ENCODE peak calls at places on chromosomes 1 and 21, in ten cellular contexts. L is prostate gland, Q is AG04450, Z is heart left ventricle, D is aorta, J is cardiac muscle cell, W is BJ, K is heart right ventricle, Y is lung, F is esophagus muscularis mucosa. R is an unnamed sample. For H3K27me3, the result is how much of the 10 kb centered on the place peaks cover.

GRCh38 chr1:169240449-169241242 is 127.0 kb downstream of the NME7 start:
- DNase-seq in Y (no peak), Z (no peak), J (no peak), L (no peak), D (no peak), K (no peak), W (no peak), F (no peak), Q (no peak), R (no peak)

GRCh38 chr1:211281322-211282022 is 22.3 kb downstream of the RCOR3 start:
- DNase-seq in L (no peak), D (no peak), Y (no peak), K (no peak), Z (no peak), J (no peak), F (no peak), W (no peak), Q (no peak), R (no peak)

GRCh38 chr1:228490120-228491078 is 3.2 kb downstream of the RNF187 start:
- DNase-seq in D (no peak), L (peak), Q (no peak), J (no peak), F (no peak), Y (no peak), W (peak), K (peak), Z (peak), R (no peak)

GRCh38 chr1:25893072-25893604 is 13.1 kb downstream of the STMN1 start:
- DNase-seq in F (no peak), Z (no peak), D (no peak), J (no peak), Q (no peak), L (no peak), W (no peak), K (no peak), Y (no peak), R (no peak)

GRCh38 chr21:29007801-29008200 is 11.3 kb downstream of the RWDD2B start:
- DNase-seq in Z (no peak), W (no peak), Y (no peak), K (no peak), D (no peak), L (no peak), J (no peak), Q (no peak), F (no peak), R (no peak)

GRCh38 chr1:91755176-91755575 is 130.8 kb downstream of the TGFBR3 start:
- DNase-seq in Y (no peak), Z (no peak), J (no peak), F (no peak), W (peak), Q (no peak), K (peak), L (no peak), D (no peak), R (no peak)

GRCh38 chr1:229689273-229689672 is 63.2 kb downstream of the URB2 start:
- DNase-seq in J (no peak), K (no peak), L (no peak), Y (peak), F (no peak), D (no peak), Z (no peak), Q (no peak), W (no peak), R (no peak)

GRCh38 chr1:116375165-116375883 is 2.3 kb downstream of the ATP1A1 start:
- DNase-seq in K (no peak), L (no peak), W (no peak), D (no peak), Y (no peak), Z (no peak), Q (no peak), J (no peak), F (no peak), R (peak)

GRCh38 chr1:229984310-229984991 is 82.6 kb upstream of the GALNT2 start:
- DNase-seq in W (no peak), Y (no peak), D (no peak), L (no peak), K (no peak), Q (no peak), Z (no peak), J (no peak), F (peak), R (no peak)

GRCh38 chr1:179591592-179592580 is at the start of gene TDRD5:
- DNase-seq in K (no peak), L (no peak), F (no peak), Y (no peak), J (peak), D (no peak), Q (no peak), W (no peak), Z (no peak), R (peak)

GRCh38 chr1:223212441-223212840 is 69.4 kb upstream of the TLR5 start:
- DNase-seq in F (no peak), J (no peak), Y (no peak), Q (no peak), D (no peak), L (no peak), W (no peak), K (no peak), Z (no peak), R (no peak)

GRCh38 chr1:83860506-83861221 is 138.3 kb downstream of the TTLL7 start:
- DNase-seq in L (peak), D (peak), J (peak), Q (no peak), K (peak), W (no peak), Z (peak), Y (peak), F (no peak), R (peak)

GRCh38 chr1:102776074-102776473 is 332.2 kb downstream of the COL11A1 start:
- DNase-seq in D (no peak), L (no peak), Z (no peak), W (no peak), Y (no peak), K (no peak), F (no peak), J (peak), Q (no peak), R (no peak)

GRCh38 chr1:167808104-167808503 is 86.3 kb downstream of the MPZL1 start:
- DNase-seq in Q (no peak), F (no peak), Z (no peak), J (no peak), K (no peak), Y (no peak), D (no peak), W (no peak), L (no peak), R (no peak)

GRCh38 chr1:31736675-31737074 is 27.5 kb downstream of the ADGRB2 start:
- DNase-seq in Z (no peak), D (no peak), F (no peak), K (no peak), L (peak), J (no peak), Q (no peak), Y (no peak), W (no peak), R (peak)

GRCh38 chr1:157147037-157147436 is 8.8 kb upstream of the ETV3 start:
- DNase-seq in D (no peak), Y (no peak), J (no peak), Q (no peak), W (no peak), L (no peak), F (no peak), K (no peak), Z (no peak), R (no peak)

GRCh38 chr1:218344814-218345672 is at the start of gene TGFB2:
- DNase-seq in W (peak), K (peak), F (no peak), J (peak), Q (no peak), Z (peak), Y (no peak), D (peak), L (peak), R (peak)

DNA sequence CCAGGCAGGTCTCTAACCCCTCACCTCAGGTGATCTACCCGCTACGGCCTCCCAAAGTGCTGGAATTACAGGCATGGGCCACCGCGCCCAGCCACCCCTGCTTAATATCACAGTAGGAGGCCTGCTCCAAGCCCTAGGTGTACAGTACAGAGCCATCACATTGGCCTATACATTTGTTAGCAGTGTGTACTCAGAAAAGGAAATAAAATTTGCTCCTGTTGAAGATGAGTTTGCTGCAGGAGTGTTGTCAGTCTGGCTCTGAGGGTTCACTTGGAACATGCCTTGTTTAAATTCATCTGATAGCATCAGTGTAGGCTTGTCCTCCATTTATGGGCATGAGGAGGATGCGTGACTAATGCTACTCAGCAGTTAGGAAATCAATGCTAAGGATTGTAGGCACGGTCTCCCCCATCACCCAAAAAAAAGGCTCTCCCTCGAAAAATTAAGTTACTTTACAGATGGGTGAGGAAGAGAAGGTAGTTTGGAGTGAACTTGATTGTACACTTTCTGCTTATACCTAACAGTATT is 4.6 kb upstream of the ENAH start:
- DNase-seq in Q (peak), F (no peak), W (peak), L (peak), D (no peak), J (no peak), Z (no peak), K (no peak), Y (no peak), R (no peak)
- H3K4me3 ChIP-seq in Q (no peak), F (no peak), W (no peak), L (no peak), D (no peak), J (no peak), Z (no peak), K (no peak), Y (no peak), R (no peak)

GRCh38 chr1:47445823-47446567 is 8.2 kb downstream of the FOXD2 start:
- DNase-seq in K (no peak), Y (no peak), Z (no peak), L (no peak), J (no peak), D (no peak), F (no peak), W (no peak), Q (no peak), R (peak)

GRCh38 chr1:47450606-47451005 is 12.8 kb downstream of the FOXD2 start:
- DNase-seq in Z (no peak), K (no peak), W (no peak), D (no peak), Y (no peak), L (no peak), J (no peak), F (no peak), Q (no peak), R (no peak)

GRCh38 chr1:47449702-47450552 is 12.1 kb downstream of the FOXD2 start:
- DNase-seq in L (peak), K (no peak), W (no peak), D (no peak), F (no peak), Z (peak), J (peak), Q (no peak), Y (peak), R (peak)

GRCh38 chr1:47452426-47452825 is 14.6 kb downstream of the FOXD2 start:
- DNase-seq in K (no peak), D (no peak), L (no peak), F (no peak), Y (no peak), Q (no peak), W (no peak), Z (no peak), J (no peak), R (no peak)

GRCh38 chr1:47448462-47449233 is 10.8 kb downstream of the FOXD2 start:
- DNase-seq in Z (no peak), L (no peak), Q (no peak), F (no peak), K (no peak), Y (no peak), W (no peak), J (no peak), D (peak), R (no peak)
- H3K27me3 ChIP-seq in Z (half or more), L (under half), Q (half or more), F (half or more), K (half or more), Y (under half), W (under half), J (half or more), D (under half), R (under half)

GRCh38 chr21:45979141-45979631 is 2.4 kb upstream of the COL6A1 start:
- DNase-seq in J (no peak), D (peak), Q (no peak), K (no peak), F (no peak), L (no peak), W (no peak), Z (peak), Y (no peak), R (no peak)

GRCh38 chr21:45981154-45981606 is 390 bp upstream of the COL6A1 start:
- DNase-seq in J (peak), Y (peak), K (peak), D (peak), Q (peak), W (peak), Z (peak), F (peak), L (peak), R (peak)

GRCh38 chr21:45980697-45981096 is 873 bp upstream of the COL6A1 start:
- DNase-seq in Q (no peak), W (no peak), J (no peak), K (no peak), L (no peak), Y (no peak), D (no peak), F (no peak), Z (no peak), R (no peak)

GRCh38 chr21:45979651-45980050 is 1.9 kb upstream of the COL6A1 start:
- DNase-seq in W (no peak), L (no peak), Z (no peak), K (no peak), J (no peak), D (no peak), Y (no peak), F (no peak), Q (no peak), R (no peak)

DNA sequence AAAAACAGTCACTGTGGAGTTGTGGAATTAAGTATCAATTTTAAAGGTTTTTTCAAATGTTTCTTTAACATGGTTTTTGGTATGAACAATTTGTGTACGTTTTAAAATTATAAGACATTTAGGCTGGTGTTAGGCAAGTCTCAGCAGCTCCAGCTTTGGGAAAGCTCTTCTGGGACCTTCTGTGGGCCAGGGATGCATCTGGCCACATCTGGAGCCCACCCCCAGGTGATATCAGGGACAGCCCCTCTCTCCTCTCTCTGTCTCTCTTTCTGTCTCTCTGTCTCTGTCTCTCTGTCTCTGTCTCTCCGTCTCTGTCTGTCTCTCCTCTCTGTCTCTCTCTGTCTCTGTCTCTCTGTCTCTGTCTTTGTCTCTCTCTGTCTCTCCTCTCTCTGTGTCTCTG is 1.3 kb upstream of the COL6A1 start:
- DNase-seq in W (no peak), J (no peak), F (no peak), D (no peak), Y (no peak), L (no peak), K (no peak), Z (peak), Q (no peak), R (no peak)
- H3K4me3 ChIP-seq in W (no peak), J (no peak), F (peak), D (no peak), Y (no peak), L (no peak), K (no peak), Z (no peak), Q (no peak), R (no peak)

GRCh38 chr1:1182491-1183220 is 9.0 kb downstream of the TTLL10 start:
- DNase-seq in D (peak), F (no peak), Z (no peak), K (no peak), Q (no peak), L (no peak), J (no peak), W (no peak), Y (no peak), R (no peak)
- H3K27me3 ChIP-seq in D (under half), F (under half), Z (under half), K (under half), Q (under half), L (under half), J (under half), W (under half), Y (under half), R (under half)

GRCh38 chr1:115021145-115021544 is 8.5 kb upstream of the TSHB start:
- DNase-seq in L (no peak), Z (no peak), W (no peak), Y (no peak), J (no peak), F (no peak), D (no peak), Q (no peak), K (no peak), R (no peak)
- H3K4me3 ChIP-seq in L (no peak), Z (no peak), W (no peak), Y (no peak), J (no peak), F (no peak), D (no peak), Q (no peak), K (no peak), R (no peak)

GRCh38 chr21:36732761-36733160 is 33.8 kb downstream of the SIM2 start:
- DNase-seq in Y (no peak), Z (no peak), L (no peak), F (no peak), J (no peak), W (no peak), K (no peak), D (peak), Q (no peak), R (no peak)

GRCh38 chr21:36729301-36729970 is 30.5 kb downstream of the SIM2 start:
- DNase-seq in W (no peak), D (peak), Z (no peak), Y (no peak), K (no peak), L (no peak), J (no peak), F (no peak), Q (no peak), R (no peak)

GRCh38 chr21:36728371-36729111 is 29.6 kb downstream of the SIM2 start:
- DNase-seq in J (no peak), K (no peak), Z (no peak), D (peak), L (no peak), Q (no peak), F (no peak), Y (no peak), W (no peak), R (no peak)

GRCh38 chr21:36732217-36732616 is 33.3 kb downstream of the SIM2 start:
- DNase-seq in L (no peak), W (no peak), D (peak), Z (peak), F (no peak), Y (no peak), K (no peak), Q (no peak), J (no peak), R (no peak)

DNA sequence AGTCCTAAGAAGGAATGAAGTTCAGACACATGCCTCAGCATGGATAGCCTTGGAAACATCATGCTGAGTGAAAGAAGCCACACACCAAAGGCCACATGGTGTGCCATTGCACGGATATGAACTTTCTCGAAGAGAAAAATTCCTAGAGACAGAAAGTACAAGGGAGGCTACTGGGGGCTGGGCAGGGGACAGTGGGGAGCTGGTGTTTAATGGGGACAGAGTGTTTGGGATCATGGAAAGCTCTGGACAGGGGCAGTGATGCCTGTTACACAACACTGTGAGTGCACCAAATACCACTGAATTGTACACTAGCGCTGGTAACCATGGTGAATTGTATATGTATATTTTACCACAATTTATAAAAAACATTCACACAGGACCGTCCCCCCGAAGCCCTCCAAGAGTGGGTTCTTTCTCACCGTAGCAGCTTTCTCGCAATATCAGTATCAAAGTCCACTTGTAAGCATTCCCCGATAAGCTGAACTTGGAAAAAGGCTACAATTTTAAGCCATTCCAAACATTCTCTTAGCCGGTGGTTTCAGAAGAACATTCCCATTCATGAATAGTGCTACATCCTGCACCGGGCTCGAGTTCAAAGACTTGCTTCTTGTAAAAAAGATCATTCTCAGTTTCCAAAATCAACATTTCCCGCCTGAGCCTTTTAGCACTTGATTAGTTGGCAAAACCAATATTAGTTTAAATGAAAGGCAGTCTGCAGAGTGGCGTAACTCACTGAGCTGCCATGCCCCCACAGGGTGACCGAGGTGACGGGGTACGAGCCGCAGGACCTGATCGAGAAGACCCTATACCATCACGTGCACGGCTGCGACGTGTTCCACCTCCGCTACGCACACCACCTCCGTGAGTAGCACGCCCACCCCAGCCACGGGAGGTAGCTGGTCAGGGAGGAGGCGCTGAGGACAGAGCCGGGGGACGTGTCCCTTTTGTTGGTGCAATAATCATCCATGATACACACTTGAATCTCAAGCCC is 31.7 kb downstream of the SIM2 start:
- DNase-seq in Z (no peak), W (no peak), J (no peak), Q (no peak), L (peak), Y (no peak), F (no peak), K (no peak), D (peak), R (no peak)
- H3K27me3 ChIP-seq in Z (under half), W (under half), J (under half), Q (half or more), L (under half), Y (under half), F (under half), K (half or more), D (under half), R (under half)

GRCh38 chr21:40140675-40141074 is 273.4 kb downstream of the PCP4 start:
- DNase-seq in Y (no peak), J (no peak), Z (no peak), F (no peak), L (no peak), K (no peak), W (no peak), D (no peak), Q (no peak), R (no peak)

GRCh38 chr21:40134731-40135492 is 267.7 kb downstream of the PCP4 start:
- DNase-seq in K (no peak), J (no peak), W (no peak), Z (no peak), L (no peak), Q (no peak), Y (no peak), D (no peak), F (no peak), R (no peak)

GRCh38 chr21:40141621-40142020 is 274.4 kb downstream of the PCP4 start:
- DNase-seq in D (no peak), J (no peak), W (no peak), K (no peak), Z (no peak), F (no peak), Y (no peak), L (no peak), Q (no peak), R (no peak)

GRCh38 chr21:40139636-40140035 is 272.4 kb downstream of the PCP4 start:
- DNase-seq in Q (no peak), Y (no peak), F (no peak), L (no peak), W (no peak), J (no peak), K (no peak), D (no peak), Z (no peak), R (no peak)

GRCh38 chr21:40136571-40136970 is 269.3 kb downstream of the PCP4 start:
- DNase-seq in Y (no peak), J (no peak), Q (no peak), K (no peak), D (no peak), Z (no peak), L (no peak), W (no peak), F (no peak), R (no peak)
- H3K4me3 ChIP-seq in Y (no peak), J (no peak), Q (no peak), K (no peak), D (no peak), Z (no peak), L (no peak), W (no peak), F (no peak), R (no peak)